ENCODE peak calls at places on chromosomes 11 and 22, in seven cellular contexts. One of them, this sample, is unnamed.
A peak's percentile ranks its signal among the peaks of the same experiment; 100 is the strongest.

GRCh38 chr11:18792066-18792591 is 531 bp upstream of the PTPN5 start:
- DNase-seq in transverse colon: no peak
- DNase-seq in esophagus squamous epithelium: no peak
- DNase-seq in A549: peak; percentile 14
- DNase-seq in HepG2: no peak
- DNase-seq in body of pancreas: no peak
- DNase-seq in adrenal gland: no peak
- DNase-seq in this sample: no peak

GRCh38 chr22:42863349-42863911 is 6.4 kb upstream of the ARFGAP3 start:
- DNase-seq in transverse colon: no peak
- DNase-seq in body of pancreas: no peak
- DNase-seq in adrenal gland: no peak
- DNase-seq in HepG2: no peak
- DNase-seq in esophagus squamous epithelium: no peak
- DNase-seq in A549: peak; percentile 39
- DNase-seq in this sample: no peak

GRCh38 chr11:9657531-9657930 is 6.3 kb upstream of the SWAP70 start:
- DNase-seq in HepG2: no peak
- DNase-seq in A549: no peak
- DNase-seq in body of pancreas: no peak
- DNase-seq in adrenal gland: no peak
- DNase-seq in esophagus squamous epithelium: no peak
- DNase-seq in transverse colon: no peak
- DNase-seq in this sample: no peak

GRCh38 chr11:61954106-61955030 is 4.2 kb downstream of the BEST1 start:
- DNase-seq in adrenal gland: no peak
- DNase-seq in A549: peak; percentile 36
- DNase-seq in body of pancreas: no peak
- DNase-seq in esophagus squamous epithelium: no peak
- DNase-seq in HepG2: no peak
- DNase-seq in transverse colon: no peak
- DNase-seq in this sample: no peak

GRCh38 chr22:44889233-44889878 is 120.4 kb downstream of the PHF21B start:
- DNase-seq in A549: no peak
- DNase-seq in adrenal gland: no peak
- DNase-seq in esophagus squamous epithelium: no peak
- DNase-seq in HepG2: no peak
- DNase-seq in body of pancreas: no peak
- DNase-seq in transverse colon: no peak
- DNase-seq in this sample: no peak

GRCh38 chr11:44303401-44303938 is 6.5 kb downstream of the ALX4 start:
- DNase-seq in HepG2: no peak
- DNase-seq in esophagus squamous epithelium: no peak
- DNase-seq in A549: no peak
- DNase-seq in transverse colon: no peak
- DNase-seq in body of pancreas: no peak
- DNase-seq in adrenal gland: no peak
- DNase-seq in this sample: no peak

GRCh38 chr22:32794449-32795213 is 6.9 kb upstream of the TIMP3 start:
- DNase-seq in adrenal gland: no peak
- DNase-seq in esophagus squamous epithelium: no peak
- DNase-seq in A549: no peak
- DNase-seq in body of pancreas: no peak
- DNase-seq in transverse colon: no peak
- DNase-seq in HepG2: peak; percentile 90
- DNase-seq in this sample: peak; percentile 65

GRCh38 chr11:71489311-71490043 is 36.5 kb downstream of the NADSYN1 start:
- DNase-seq in HepG2: no peak
- DNase-seq in adrenal gland: peak; percentile 14
- DNase-seq in A549: peak; percentile 23
- DNase-seq in esophagus squamous epithelium: no peak
- DNase-seq in transverse colon: no peak
- DNase-seq in body of pancreas: no peak
- DNase-seq in this sample: no peak

GRCh38 chr11:134224710-134225662 is 515 bp downstream of the VPS26B start:
- DNase-seq in A549: peak; percentile 10
- DNase-seq in body of pancreas: peak; percentile 46
- DNase-seq in esophagus squamous epithelium: no peak
- DNase-seq in HepG2: peak; percentile 14
- DNase-seq in adrenal gland: peak; percentile 88
- DNase-seq in transverse colon: peak; percentile 50
- DNase-seq in this sample: peak; percentile 75

GRCh38 chr11:113435190-113435968 is 39.8 kb downstream of the DRD2 start:
- DNase-seq in transverse colon: no peak
- DNase-seq in HepG2: no peak
- DNase-seq in A549: no peak
- DNase-seq in body of pancreas: no peak
- DNase-seq in esophagus squamous epithelium: no peak
- DNase-seq in adrenal gland: no peak
- DNase-seq in this sample: no peak

GRCh38 chr22:20435436-20436308 is 2.0 kb downstream of the SCARF2 start:
- DNase-seq in transverse colon: no peak
- DNase-seq in esophagus squamous epithelium: no peak
- DNase-seq in HepG2: no peak
- DNase-seq in adrenal gland: no peak
- DNase-seq in A549: no peak
- DNase-seq in body of pancreas: no peak
- DNase-seq in this sample: no peak

GRCh38 chr11:96333076-96333744 is 9.8 kb downstream of the MAML2 start:
- DNase-seq in HepG2: no peak
- DNase-seq in transverse colon: no peak
- DNase-seq in A549: no peak
- DNase-seq in body of pancreas: no peak
- DNase-seq in esophagus squamous epithelium: no peak
- DNase-seq in adrenal gland: no peak
- DNase-seq in this sample: no peak

GRCh38 chr22:48369789-48370507 is 1457.7 kb downstream of the BRD1 start:
- DNase-seq in A549: peak; percentile 99
- DNase-seq in body of pancreas: no peak
- DNase-seq in HepG2: peak; percentile 85
- DNase-seq in transverse colon: peak; percentile 20
- DNase-seq in esophagus squamous epithelium: no peak
- DNase-seq in adrenal gland: no peak
- DNase-seq in this sample: no peak

GRCh38 chr22:49566141-49566541 is 261.5 kb downstream of the BRD1 start:
- DNase-seq in transverse colon: no peak
- DNase-seq in body of pancreas: no peak
- DNase-seq in adrenal gland: no peak
- DNase-seq in HepG2: no peak
- DNase-seq in A549: no peak
- DNase-seq in esophagus squamous epithelium: no peak
- DNase-seq in this sample: no peak

GRCh38 chr11:65180877-65181568 is 705 bp upstream of the CAPN1 start:
- DNase-seq in HepG2: peak; percentile 61
- DNase-seq in esophagus squamous epithelium: no peak
- DNase-seq in A549: peak; percentile 77
- DNase-seq in transverse colon: peak; percentile 73
- DNase-seq in body of pancreas: peak; percentile 72
- DNase-seq in adrenal gland: peak; percentile 68
- DNase-seq in this sample: peak; percentile 44
- TF ChIP-seq POLR2A in HepG2: no peak
- TF ChIP-seq POLR2A in esophagus squamous epithelium: no peak
- TF ChIP-seq POLR2A in A549: no peak
- TF ChIP-seq POLR2A in transverse colon: peak; percentile 41
- TF ChIP-seq POLR2A in body of pancreas: peak; percentile 67
- TF ChIP-seq POLR2A in adrenal gland: peak; percentile 49
- TF ChIP-seq POLR2A in this sample: no peak

DNA sequence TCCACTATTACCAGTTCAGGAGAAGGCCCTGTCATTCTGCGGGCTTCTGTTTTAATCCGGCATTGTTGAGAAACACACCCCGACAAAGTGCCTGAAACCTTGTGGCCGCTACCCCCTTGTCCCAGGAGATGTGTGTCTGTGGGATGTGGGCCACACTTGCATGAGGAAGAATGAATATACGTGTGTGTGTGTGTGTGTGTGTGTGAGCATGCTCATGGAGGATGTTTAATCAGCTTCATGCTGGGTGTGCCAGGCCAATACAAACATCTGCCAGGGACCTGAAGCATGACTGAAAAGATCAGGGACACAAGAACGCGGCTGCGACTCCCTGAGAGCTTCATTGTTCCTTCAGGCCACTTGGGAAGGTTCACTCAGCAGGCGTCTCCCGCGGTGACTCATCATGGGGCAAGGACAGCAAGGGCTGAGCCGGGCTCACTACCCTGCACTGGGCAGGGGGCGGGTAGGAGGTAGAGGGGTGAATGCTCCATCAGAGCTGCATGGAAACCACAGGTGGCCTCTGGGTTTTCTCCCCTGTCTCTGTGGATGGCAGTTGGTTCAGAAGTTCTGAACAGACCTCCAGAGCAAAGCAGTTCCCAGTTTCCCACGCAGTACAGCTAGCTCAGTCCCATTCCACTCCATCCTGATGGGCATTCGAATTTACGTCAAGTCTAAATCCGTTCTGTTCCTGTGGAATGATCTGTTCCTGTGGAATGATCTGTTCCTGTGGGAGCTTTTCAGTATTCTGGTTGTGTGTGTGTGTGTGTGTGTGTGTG is 7.0 kb upstream of the MALAT1 start:
- DNase-seq in transverse colon: peak; percentile 90
- DNase-seq in adrenal gland: peak; percentile 97
- DNase-seq in body of pancreas: peak; percentile 89
- DNase-seq in esophagus squamous epithelium: no peak
- DNase-seq in HepG2: no peak
- DNase-seq in A549: peak; percentile 96
- DNase-seq in this sample: peak; percentile 83
- TF ChIP-seq POLR2A in transverse colon: peak; percentile 82
- TF ChIP-seq POLR2A in adrenal gland: peak; percentile 85
- TF ChIP-seq POLR2A in body of pancreas: peak; percentile 52
- TF ChIP-seq POLR2A in esophagus squamous epithelium: peak; percentile 27
- TF ChIP-seq POLR2A in HepG2: no peak
- TF ChIP-seq POLR2A in A549: peak; percentile 6
- TF ChIP-seq POLR2A in this sample: no peak

GRCh38 chr11:117172678-117173421 is 5.7 kb upstream of the SIDT2 start:
- DNase-seq in adrenal gland: peak; percentile 14
- DNase-seq in HepG2: no peak
- DNase-seq in transverse colon: no peak
- DNase-seq in esophagus squamous epithelium: no peak
- DNase-seq in A549: no peak
- DNase-seq in body of pancreas: no peak
- DNase-seq in this sample: peak; percentile 13
- TF ChIP-seq POLR2A in adrenal gland: no peak
- TF ChIP-seq POLR2A in HepG2: no peak
- TF ChIP-seq POLR2A in transverse colon: no peak
- TF ChIP-seq POLR2A in esophagus squamous epithelium: no peak
- TF ChIP-seq POLR2A in A549: no peak
- TF ChIP-seq POLR2A in body of pancreas: no peak
- TF ChIP-seq POLR2A in this sample: no peak

GRCh38 chr11:72781063-72781312 is 12.9 kb downstream of the STARD10 start:
- DNase-seq in body of pancreas: peak; percentile 79
- DNase-seq in HepG2: no peak
- DNase-seq in esophagus squamous epithelium: no peak
- DNase-seq in A549: no peak
- DNase-seq in adrenal gland: no peak
- DNase-seq in transverse colon: peak; percentile 66
- DNase-seq in this sample: no peak

GRCh38 chr11:72781313-72782080 is 12.3 kb downstream of the STARD10 start:
- DNase-seq in adrenal gland: no peak
- DNase-seq in esophagus squamous epithelium: no peak
- DNase-seq in HepG2: no peak
- DNase-seq in transverse colon: peak; percentile 64
- DNase-seq in body of pancreas: peak; percentile 56
- DNase-seq in A549: no peak
- DNase-seq in this sample: peak; percentile 48

GRCh38 chr11:72783144-72783910 is 10.5 kb downstream of the STARD10 start:
- DNase-seq in A549: no peak
- DNase-seq in esophagus squamous epithelium: no peak
- DNase-seq in adrenal gland: no peak
- DNase-seq in body of pancreas: no peak
- DNase-seq in transverse colon: peak; percentile 56
- DNase-seq in HepG2: no peak
- DNase-seq in this sample: no peak

GRCh38 chr11:72780291-72781062 is 13.4 kb downstream of the STARD10 start:
- DNase-seq in adrenal gland: no peak
- DNase-seq in HepG2: no peak
- DNase-seq in esophagus squamous epithelium: no peak
- DNase-seq in transverse colon: peak; percentile 14
- DNase-seq in body of pancreas: no peak
- DNase-seq in A549: no peak
- DNase-seq in this sample: no peak

GRCh38 chr11:72782081-72782920 is 11.5 kb downstream of the STARD10 start:
- DNase-seq in esophagus squamous epithelium: no peak
- DNase-seq in HepG2: peak; percentile 79
- DNase-seq in transverse colon: peak; percentile 74
- DNase-seq in adrenal gland: no peak
- DNase-seq in A549: no peak
- DNase-seq in body of pancreas: peak; percentile 52
- DNase-seq in this sample: peak; percentile 54
- TF ChIP-seq POLR2A in esophagus squamous epithelium: no peak
- TF ChIP-seq POLR2A in HepG2: peak; percentile 69
- TF ChIP-seq POLR2A in transverse colon: peak; percentile 79
- TF ChIP-seq POLR2A in adrenal gland: no peak
- TF ChIP-seq POLR2A in A549: no peak
- TF ChIP-seq POLR2A in body of pancreas: no peak
- TF ChIP-seq POLR2A in this sample: no peak